ENCODE peak calls at places on chromosomes 1 and 21, in seven cellular contexts. R is kidney epithelial cell; D is brain microvascular endothelial cell; A is right atrium auricular region; Z is CD8-positive, alpha-beta T cell; H is psoas muscle; W is heart right ventricle. Y is an unnamed sample.

GRCh38 chr1:227437495-227438008 is 119.3 kb upstream of the CDC42BPA start:
- DNase-seq in R (no peak), D (peak), A (no peak), Z (no peak), H (no peak), W (no peak), Y (no peak)

GRCh38 chr1:26907071-26907922 is 6.5 kb downstream of the NR0B2 start:
- DNase-seq in R (peak), D (peak), A (no peak), Z (no peak), H (peak), W (no peak), Y (peak)

GRCh38 chr21:44742418-44743153 is 31.2 kb upstream of the TSPEAR start:
- DNase-seq in R (no peak), D (no peak), A (no peak), Z (no peak), H (no peak), W (no peak), Y (no peak)

GRCh38 chr1:199160521-199161318 is 521.9 kb downstream of the PTPRC start:
- DNase-seq in R (no peak), D (no peak), A (no peak), Z (no peak), H (no peak), W (no peak), Y (no peak)

GRCh38 chr21:44337941-44338895 is 972 bp downstream of the CFAP410 start:
- DNase-seq in R (peak), D (peak), A (peak), Z (no peak), H (peak), W (peak), Y (no peak)

GRCh38 chr1:196180847-196181593 is 427.2 kb downstream of the KCNT2 start:
- DNase-seq in R (peak), D (peak), A (no peak), Z (no peak), H (no peak), W (no peak), Y (peak)

GRCh38 chr1:35576061-35576765 is 3.1 kb downstream of the TFAP2E start:
- DNase-seq in R (no peak), D (no peak), A (no peak), Z (no peak), H (no peak), W (no peak), Y (no peak)

GRCh38 chr1:108646661-108647269 is 14.1 kb downstream of the HENMT1 start:
- DNase-seq in R (peak), D (peak), A (peak), Z (peak), H (peak), W (peak), Y (peak)

GRCh38 chr1:157279157-157280140 is 141.3 kb upstream of the ETV3 start:
- DNase-seq in R (no peak), D (no peak), A (no peak), Z (no peak), H (no peak), W (no peak), Y (no peak)

GRCh38 chr21:41350436-41351155 is 11.2 kb upstream of the MX2 start:
- DNase-seq in R (no peak), D (no peak), A (no peak), Z (no peak), H (no peak), W (no peak), Y (no peak)

GRCh38 chr1:76989976-76990375 is 122.7 kb downstream of the ST6GALNAC5 start:
- DNase-seq in R (no peak), D (no peak), A (no peak), Z (no peak), H (no peak), W (no peak), Y (no peak)

GRCh38 chr1:151372411-151372934 is at the start of gene SELENBP1:
- DNase-seq in R (no peak), D (peak), A (peak), Z (no peak), H (peak), W (peak), Y (no peak)

GRCh38 chr1:225655509-225656258 is 2.8 kb upstream of the ENAH start:
- DNase-seq in R (peak), D (peak), A (peak), Z (no peak), H (peak), W (no peak), Y (peak)

GRCh38 chr21:44966135-44967081 is 26.6 kb downstream of the SLX9 start:
- DNase-seq in R (no peak), D (no peak), A (no peak), Z (no peak), H (peak), W (peak), Y (no peak)

GRCh38 chr1:116852367-116852766 is 57.3 kb upstream of the PTGFRN start:
- DNase-seq in R (no peak), D (no peak), A (no peak), Z (no peak), H (no peak), W (no peak), Y (no peak)

GRCh38 chr1:48793863-48794262 is 17.2 kb upstream of the BEND5 start:
- DNase-seq in R (no peak), D (no peak), A (no peak), Z (no peak), H (no peak), W (no peak), Y (no peak)

GRCh38 chr1:21262282-21263051 is 27.8 kb downstream of the ECE1 start:
- DNase-seq in R (peak), D (peak), A (peak), Z (no peak), H (peak), W (peak), Y (peak)

GRCh38 chr1:116909511-116910378 is at the start of gene PTGFRN:
- DNase-seq in R (no peak), D (peak), A (peak), Z (no peak), H (peak), W (peak), Y (peak)

GRCh38 chr1:204664251-204664650 is 21.3 kb downstream of the LRRN2 start:
- DNase-seq in R (no peak), D (no peak), A (no peak), Z (no peak), H (no peak), W (no peak), Y (no peak)

GRCh38 chr1:94273111-94273510 is 35.7 kb upstream of the ARHGAP29 start:
- DNase-seq in R (no peak), D (no peak), A (no peak), Z (no peak), H (no peak), W (no peak), Y (no peak)

GRCh38 chr1:24841593-24841992 is 88.5 kb downstream of the RUNX3 start:
- DNase-seq in R (no peak), D (no peak), A (no peak), Z (no peak), H (no peak), W (no peak), Y (no peak)

GRCh38 chr1:10495942-10496341 is 21.2 kb downstream of the PEX14 start:
- DNase-seq in R (peak), D (no peak), A (no peak), Z (no peak), H (peak), W (no peak), Y (no peak)

GRCh38 chr1:112251766-112252506 is 144.1 kb upstream of the CTTNBP2NL start:
- DNase-seq in R (no peak), D (peak), A (peak), Z (no peak), H (no peak), W (no peak), Y (peak)

GRCh38 chr1:196516373-196516772 is 91.9 kb downstream of the KCNT2 start:
- DNase-seq in R (no peak), D (no peak), A (no peak), Z (no peak), H (no peak), W (no peak), Y (no peak)

GRCh38 chr1:150221552-150221951 is 14.4 kb downstream of the ANP32E start:
- DNase-seq in R (no peak), D (peak), A (no peak), Z (no peak), H (no peak), W (no peak), Y (no peak)

GRCh38 chr1:117045644-117046043 is 14.5 kb upstream of the TTF2 start:
- DNase-seq in R (no peak), D (no peak), A (no peak), Z (no peak), H (no peak), W (no peak), Y (no peak)

GRCh38 chr1:107153033-107153432 is 12.2 kb downstream of the NTNG1 start:
- DNase-seq in R (no peak), D (no peak), A (no peak), Z (no peak), H (no peak), W (no peak), Y (no peak)
- TF ChIP-seq CTCF in R (peak), D (peak), A (no peak), Z (no peak), H (no peak), W (no peak), Y (no peak)

DNA sequence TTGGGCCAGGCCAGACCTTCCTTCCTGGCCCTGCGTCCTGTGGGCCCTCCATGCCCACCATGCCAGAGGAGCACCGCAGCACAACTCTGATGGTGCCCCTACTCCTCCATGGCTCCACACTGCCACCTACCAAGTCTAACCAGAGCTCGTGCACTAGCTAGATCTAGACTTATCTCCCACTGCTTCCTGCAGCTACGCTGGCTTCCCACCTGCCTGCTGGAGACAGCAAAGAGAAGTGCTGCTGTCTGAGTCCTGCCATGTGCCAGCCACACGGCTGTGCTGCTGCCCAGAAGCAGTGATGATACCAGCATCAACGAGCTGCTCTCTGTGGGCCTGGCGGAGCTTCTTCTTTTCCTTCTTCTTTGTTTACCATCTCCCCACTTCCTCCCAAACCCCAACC is 4.5 kb downstream of the GUCA2B start:
- DNase-seq in R (no peak), D (no peak), A (no peak), Z (no peak), H (no peak), W (no peak), Y (no peak)
- H3K4me3 ChIP-seq in R (no peak), D (no peak), A (no peak), Z (no peak), H (no peak), W (no peak), Y (no peak)

DNA sequence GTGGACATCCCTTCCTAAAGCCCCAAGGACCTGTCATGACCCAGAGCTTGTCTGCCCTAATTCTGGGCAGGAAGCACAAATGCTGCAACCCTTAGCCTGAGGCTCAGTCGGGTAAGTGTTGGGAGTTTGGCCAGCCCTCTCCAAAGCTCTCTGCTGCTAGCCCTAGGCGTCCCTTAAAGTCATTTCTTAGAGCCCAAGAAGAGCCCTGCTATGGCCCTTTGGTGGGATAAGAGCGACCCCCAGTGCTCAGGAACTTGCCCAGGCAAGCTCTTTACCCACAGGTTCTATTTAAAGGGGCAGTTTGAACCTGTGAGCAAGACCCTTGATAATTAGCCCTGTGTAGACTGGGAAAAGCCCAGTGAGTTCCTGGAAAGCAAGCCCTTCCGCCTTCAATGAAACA is 356.8 kb downstream of the RRAGC start:
- DNase-seq in R (no peak), D (no peak), A (no peak), Z (no peak), H (no peak), W (no peak), Y (no peak)
- TF ChIP-seq CTCF in R (no peak), D (peak), A (no peak), Z (no peak), H (no peak), W (no peak), Y (no peak)

GRCh38 chr1:244449936-244450508 is 1.7 kb downstream of the ADSS2 start:
- DNase-seq in R (no peak), D (no peak), A (no peak), Z (no peak), H (no peak), W (no peak), Y (no peak)
- H3K4me3 ChIP-seq in R (peak), D (peak), A (no peak), Z (peak), H (peak), W (peak), Y (peak)

Y was measured in AG09309.